ENCODE peak calls at places on chromosome 11, in five cellular contexts. One of them, this sample, is unnamed.
A peak's percentile ranks its signal among the peaks of the same experiment; 100 is the strongest.

GRCh38 chr11:46216040-46216764 is 61.3 kb upstream of the CREB3L1 start:
- DNase-seq in H1: no peak
- DNase-seq in IMR-90: peak; percentile 33
- DNase-seq in trophoblast cell: no peak
- DNase-seq in neuronal stem cell: no peak
- DNase-seq in this sample: peak; percentile 4

GRCh38 chr11:112017538-112017937 is 7.7 kb upstream of the DLAT start:
- DNase-seq in trophoblast cell: no peak
- DNase-seq in IMR-90: peak; percentile 78
- DNase-seq in neuronal stem cell: no peak
- DNase-seq in H1: no peak
- DNase-seq in this sample: no peak

GRCh38 chr11:64629796-64630562 is 39.0 kb downstream of the SLC22A12 start:
- DNase-seq in H1: peak; percentile 70
- DNase-seq in IMR-90: no peak
- DNase-seq in trophoblast cell: no peak
- DNase-seq in neuronal stem cell: no peak
- DNase-seq in this sample: no peak

GRCh38 chr11:92411431-92411830 is 186.8 kb downstream of the FAT3 start:
- DNase-seq in trophoblast cell: no peak
- DNase-seq in neuronal stem cell: no peak
- DNase-seq in H1: no peak
- DNase-seq in IMR-90: no peak
- DNase-seq in this sample: no peak

GRCh38 chr11:62449451-62449851 is 30.6 kb downstream of the SCGB1A1 start:
- DNase-seq in H1: no peak
- DNase-seq in neuronal stem cell: no peak
- DNase-seq in trophoblast cell: no peak
- DNase-seq in IMR-90: no peak
- DNase-seq in this sample: no peak

GRCh38 chr11:73978576-73979086 is 4.0 kb downstream of the UCP2 start:
- DNase-seq in neuronal stem cell: no peak
- DNase-seq in H1: no peak
- DNase-seq in IMR-90: peak; percentile 24
- DNase-seq in trophoblast cell: no peak
- DNase-seq in this sample: no peak

GRCh38 chr11:22554221-22554620 is 71.4 kb downstream of the FANCF start:
- DNase-seq in IMR-90: no peak
- DNase-seq in neuronal stem cell: no peak
- DNase-seq in H1: no peak
- DNase-seq in trophoblast cell: no peak
- DNase-seq in this sample: no peak

GRCh38 chr11:121253951-121254350 is 38.6 kb upstream of the SC5D start:
- DNase-seq in H1: no peak
- DNase-seq in IMR-90: no peak
- DNase-seq in neuronal stem cell: no peak
- DNase-seq in trophoblast cell: peak; percentile 72
- DNase-seq in this sample: no peak

GRCh38 chr11:116811194-116811593 is 11.9 kb downstream of the APOA4 start:
- DNase-seq in H1: no peak
- DNase-seq in trophoblast cell: no peak
- DNase-seq in IMR-90: no peak
- DNase-seq in neuronal stem cell: no peak
- DNase-seq in this sample: no peak

GRCh38 chr11:62600367-62601113 is 1.1 kb downstream of the MTA2 start:
- DNase-seq in H1: no peak
- DNase-seq in trophoblast cell: no peak
- DNase-seq in neuronal stem cell: no peak
- DNase-seq in IMR-90: no peak
- DNase-seq in this sample: no peak

GRCh38 chr11:131659931-131660330 is 289.5 kb downstream of the NTM start:
- DNase-seq in H1: no peak
- DNase-seq in neuronal stem cell: no peak
- DNase-seq in IMR-90: no peak
- DNase-seq in trophoblast cell: no peak
- DNase-seq in this sample: no peak

GRCh38 chr11:61294717-61295595 is at the start of gene VWCE:
- DNase-seq in trophoblast cell: peak; percentile 24
- DNase-seq in H1: peak; percentile 53
- DNase-seq in IMR-90: peak; percentile 41
- DNase-seq in neuronal stem cell: peak; percentile 72
- DNase-seq in this sample: peak; percentile 57

GRCh38 chr11:43580735-43581369 is 99.7 kb upstream of the HSD17B12 start:
- DNase-seq in IMR-90: peak; percentile 24
- DNase-seq in neuronal stem cell: no peak
- DNase-seq in H1: no peak
- DNase-seq in trophoblast cell: no peak
- DNase-seq in this sample: no peak

GRCh38 chr11:118916842-118917388 is 8.8 kb downstream of the BCL9L start:
- DNase-seq in IMR-90: peak; percentile 75
- DNase-seq in neuronal stem cell: no peak
- DNase-seq in trophoblast cell: peak; percentile 73
- DNase-seq in H1: no peak
- DNase-seq in this sample: peak; percentile 85

GRCh38 chr11:34978236-34979191 is 62.1 kb downstream of the PDHX start:
- DNase-seq in neuronal stem cell: no peak
- DNase-seq in IMR-90: no peak
- DNase-seq in trophoblast cell: no peak
- DNase-seq in H1: no peak
- DNase-seq in this sample: peak; percentile 42

GRCh38 chr11:114060402-114061052 is 1.0 kb downstream of the ZBTB16 start:
- DNase-seq in neuronal stem cell: peak; percentile 36
- DNase-seq in IMR-90: no peak
- DNase-seq in H1: no peak
- DNase-seq in trophoblast cell: no peak
- DNase-seq in this sample: peak; percentile 69

GRCh38 chr11:50333861-50334260 is 301.2 kb downstream of the OR4C45 start:
- DNase-seq in IMR-90: no peak
- DNase-seq in neuronal stem cell: no peak
- DNase-seq in trophoblast cell: no peak
- DNase-seq in H1: no peak
- DNase-seq in this sample: no peak

GRCh38 chr11:111532365-111532709 is 8.2 kb upstream of the LAYN start:
- DNase-seq in trophoblast cell: no peak
- DNase-seq in neuronal stem cell: no peak
- DNase-seq in H1: no peak
- DNase-seq in IMR-90: no peak
- DNase-seq in this sample: no peak

GRCh38 chr11:86722748-86723147 is 50.3 kb upstream of the ME3 start:
- DNase-seq in H1: no peak
- DNase-seq in neuronal stem cell: no peak
- DNase-seq in IMR-90: no peak
- DNase-seq in trophoblast cell: no peak
- DNase-seq in this sample: no peak

DNA sequence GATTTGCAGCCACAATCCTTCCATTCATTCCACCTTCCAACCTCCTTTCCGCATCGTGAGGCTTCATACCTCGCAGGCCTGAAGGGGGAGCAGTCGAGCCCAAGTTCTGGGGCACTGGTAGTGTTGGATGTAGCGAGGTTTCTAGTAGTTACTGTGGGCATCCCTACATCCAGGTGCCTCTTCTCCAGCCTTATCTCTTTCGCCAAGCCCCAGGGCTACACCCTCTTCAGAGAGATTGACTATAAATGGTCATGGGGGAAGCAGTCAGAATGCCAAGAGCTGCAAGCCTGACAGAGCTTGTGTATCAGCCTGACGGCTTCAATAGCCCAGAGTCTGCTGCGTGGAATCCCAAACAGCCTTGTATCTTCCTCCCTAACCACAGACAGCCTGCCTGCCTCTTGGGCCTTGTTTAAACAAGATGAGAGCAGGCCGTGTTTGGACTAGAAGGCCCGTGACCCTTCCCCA is 28.9 kb downstream of the CLMP start:
- DNase-seq in H1: peak; percentile 43
- DNase-seq in neuronal stem cell: peak; percentile 29
- DNase-seq in IMR-90: peak; percentile 97
- DNase-seq in trophoblast cell: peak; percentile 45
- DNase-seq in this sample: peak; percentile 96
- H3K4me3 ChIP-seq in H1: no peak overlapping the region
- H3K4me3 ChIP-seq in neuronal stem cell: no peak overlapping the region
- H3K4me3 ChIP-seq in IMR-90: no peak overlapping the region
- H3K4me3 ChIP-seq in trophoblast cell: no peak overlapping the region
- H3K4me3 ChIP-seq in this sample: no peak overlapping the region

GRCh38 chr11:72081856-72082255 is 1.2 kb downstream of the LRRC51 start:
- DNase-seq in neuronal stem cell: no peak
- DNase-seq in trophoblast cell: peak; percentile 66
- DNase-seq in IMR-90: no peak
- DNase-seq in H1: no peak
- DNase-seq in this sample: no peak

GRCh38 chr11:72078477-72078876 is 1.9 kb downstream of the NUMA1 start:
- DNase-seq in H1: no peak
- DNase-seq in trophoblast cell: peak; percentile 36
- DNase-seq in neuronal stem cell: no peak
- DNase-seq in IMR-90: peak; percentile 26
- DNase-seq in this sample: no peak

GRCh38 chr11:72079776-72080325 is 491 bp downstream of the NUMA1 start:
- DNase-seq in neuronal stem cell: no peak
- DNase-seq in H1: no peak
- DNase-seq in trophoblast cell: no peak
- DNase-seq in IMR-90: no peak
- DNase-seq in this sample: no peak

GRCh38 chr11:72081184-72081644 is 564 bp downstream of the LRRC51 start:
- DNase-seq in H1: no peak
- DNase-seq in IMR-90: no peak
- DNase-seq in trophoblast cell: peak; percentile 34
- DNase-seq in neuronal stem cell: no peak
- DNase-seq in this sample: no peak

DNA sequence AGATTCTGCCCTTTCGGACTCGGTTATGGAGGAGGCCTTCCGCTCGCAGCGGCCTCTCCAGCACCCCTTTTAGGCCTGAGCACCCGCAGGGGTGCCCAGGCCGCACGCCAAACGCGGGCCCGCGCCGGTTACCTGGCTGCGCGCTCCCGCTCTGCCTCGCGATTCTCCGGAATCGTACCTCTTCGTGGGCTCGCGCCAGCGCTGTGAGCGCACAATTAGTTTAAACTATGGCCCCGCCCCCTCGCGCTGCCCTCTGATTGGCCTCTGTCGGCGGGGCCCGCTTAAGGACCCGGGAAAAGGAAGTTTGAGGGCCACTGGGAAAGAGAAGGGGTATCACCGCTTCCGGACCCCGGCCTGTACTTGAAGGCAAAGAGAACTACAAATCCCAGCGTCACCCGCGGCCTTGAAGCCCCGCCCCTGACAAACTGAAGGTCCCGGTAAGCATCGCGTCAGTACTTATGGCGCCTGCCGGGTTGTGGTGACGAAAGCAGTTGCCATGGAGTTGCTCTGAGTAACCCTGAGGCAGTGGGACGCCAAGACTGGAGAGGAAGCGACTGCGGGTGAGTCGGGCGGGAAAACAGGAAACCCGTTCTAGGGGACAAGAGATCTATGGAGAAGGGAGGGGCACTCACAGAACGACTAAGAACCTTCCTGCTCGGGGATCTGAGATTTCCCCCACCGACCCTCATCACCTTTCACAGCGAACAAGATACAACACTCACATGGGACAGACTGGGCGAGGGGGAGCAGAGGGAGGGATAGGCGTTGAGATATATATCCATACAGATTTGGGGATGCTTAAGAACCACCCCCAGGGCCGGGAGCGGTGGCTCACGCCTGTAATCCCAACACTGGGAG is at the start of the genes LRRC51 and NUMA1:
- DNase-seq in H1: peak; percentile 100
- DNase-seq in IMR-90: peak; percentile 100
- DNase-seq in trophoblast cell: peak; percentile 100
- DNase-seq in neuronal stem cell: peak; percentile 100
- DNase-seq in this sample: peak; percentile 100
- H3K14ac ChIP-seq in H1: no peak within 1 kb of the TSS
- H3K14ac ChIP-seq in IMR-90: peak within 1 kb of the TSS; percentile 86
- H3K14ac ChIP-seq in trophoblast cell: peak within 1 kb of the TSS; percentile 85
- H3K14ac ChIP-seq in neuronal stem cell: no peak within 1 kb of the TSS
- H3K14ac ChIP-seq in this sample: no peak within 1 kb of the TSS

DNA sequence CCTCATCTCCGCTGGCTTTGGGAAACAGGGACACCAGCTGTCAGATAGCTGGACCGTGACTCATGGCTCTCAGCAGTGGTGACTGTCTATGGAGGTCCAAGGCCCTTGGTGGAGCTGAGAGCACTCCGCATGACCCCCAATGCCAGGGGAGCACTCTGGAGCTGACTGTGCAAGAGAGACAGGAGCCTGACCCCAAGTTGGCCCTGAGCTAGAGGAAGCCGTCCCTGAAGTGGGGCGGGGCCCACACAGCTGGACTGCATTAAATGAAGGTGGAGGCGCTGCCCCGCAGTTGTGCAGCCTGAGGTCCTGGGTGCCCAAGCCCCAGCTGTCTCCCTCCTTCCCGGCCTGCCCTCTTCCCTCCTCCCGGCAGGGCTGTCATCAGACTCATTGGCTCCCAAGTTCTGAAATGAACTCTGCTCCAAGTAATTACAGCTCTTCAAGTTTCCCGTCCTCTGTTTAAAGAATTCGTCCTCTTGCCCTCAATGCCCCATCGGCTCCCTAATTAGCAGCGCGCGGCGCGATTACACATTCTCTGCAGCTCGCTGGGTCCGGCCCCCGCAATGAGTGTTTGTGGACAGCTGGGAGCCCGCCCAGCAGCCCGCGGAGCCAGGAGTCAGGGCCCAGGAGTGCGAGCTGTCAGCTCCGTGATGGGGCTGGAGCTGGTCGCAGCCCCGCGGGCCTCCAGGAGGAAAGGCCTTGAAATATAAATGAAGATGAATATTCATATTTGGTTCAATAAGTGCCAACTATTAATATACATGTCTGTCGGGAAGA is 93.2 kb upstream of the LMO1 start:
- DNase-seq in H1: no peak
- DNase-seq in IMR-90: no peak
- DNase-seq in neuronal stem cell: peak; percentile 63
- DNase-seq in trophoblast cell: no peak
- DNase-seq in this sample: no peak
- H3K4me2 ChIP-seq in H1: no peak overlapping the region
- H3K4me2 ChIP-seq in IMR-90: no peak overlapping the region
- H3K4me2 ChIP-seq in neuronal stem cell: no peak overlapping the region
- H3K4me2 ChIP-seq in trophoblast cell: no peak overlapping the region
- H3K4me2 ChIP-seq in this sample: no peak overlapping the region

DNA sequence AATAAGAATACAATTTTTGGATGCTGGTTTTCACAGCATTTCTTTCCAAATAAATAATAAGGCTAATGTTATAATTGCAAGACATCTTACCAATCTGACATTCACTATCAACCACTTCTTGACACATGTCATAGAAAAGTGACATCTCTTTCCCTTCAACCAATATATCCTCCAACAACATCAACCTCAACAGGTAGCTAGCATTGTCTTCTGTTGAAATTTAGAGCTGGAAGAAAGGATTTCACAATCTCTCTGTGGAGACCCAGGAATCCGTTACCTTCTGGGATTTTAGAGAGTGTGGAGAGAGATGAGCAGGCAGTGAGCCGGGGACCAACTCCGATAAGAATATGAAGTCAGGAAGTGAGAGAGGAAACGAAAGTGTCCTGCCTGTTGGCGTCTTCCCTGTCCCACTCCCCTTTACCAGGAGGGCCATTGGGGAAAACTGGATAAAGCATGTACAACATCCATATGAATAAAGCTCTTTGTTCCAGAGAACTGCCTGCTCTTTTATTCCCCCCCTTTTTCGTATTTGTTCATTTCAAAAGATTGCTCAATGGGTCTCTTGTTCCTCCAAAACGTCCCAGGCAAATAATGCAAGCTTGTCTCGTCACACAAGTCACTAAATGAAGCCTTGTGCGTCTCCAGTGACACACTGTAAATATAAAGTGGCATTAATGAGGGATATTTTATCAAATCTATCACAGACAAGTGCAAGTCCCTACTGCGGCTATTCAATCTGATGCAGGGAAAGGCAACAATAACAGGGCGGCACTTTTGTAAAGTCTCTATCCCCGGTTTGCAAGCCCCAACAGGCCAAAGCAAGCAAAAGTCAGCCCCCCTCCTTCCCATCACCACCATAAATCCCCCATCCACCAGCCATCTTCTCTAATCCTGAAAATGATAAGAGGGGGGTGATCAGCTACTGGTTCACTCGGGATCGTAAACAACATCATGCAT is 3.4 kb downstream of the CADM1 start:
- DNase-seq in trophoblast cell: no peak
- DNase-seq in neuronal stem cell: peak; percentile 3
- DNase-seq in H1: no peak
- DNase-seq in IMR-90: no peak
- DNase-seq in this sample: no peak
- H3K4me3 ChIP-seq in trophoblast cell: no peak overlapping the region
- H3K4me3 ChIP-seq in neuronal stem cell: no peak overlapping the region
- H3K4me3 ChIP-seq in H1: peak overlapping the region; percentile 85
- H3K4me3 ChIP-seq in IMR-90: no peak overlapping the region
- H3K4me3 ChIP-seq in this sample: no peak overlapping the region